ENCODE peak calls at places on chromosomes 12 and 14, in eight cellular contexts. N, G, T, Q, P, K, J and O are unnamed samples.
A peak's percentile ranks its signal among the peaks of the same experiment; 100 is the strongest.

GRCh38 chr12:105623337-105623736 is 292.8 kb downstream of the C12orf75 start:
- DNase-seq in J (no peak), T (no peak), Q (no peak), N (no peak), P (no peak), G (no peak), K (no peak), O (no peak)

GRCh38 chr12:22409071-22409951 is 74.8 kb upstream of the ST8SIA1 start:
- DNase-seq in N (no peak), Q (no peak), T (no peak), J (peak; percentile 26), G (no peak), P (no peak), K (peak; percentile 17), O (no peak)

GRCh38 chr14:61876362-61877049 is 114.3 kb downstream of the SNAPC1 start:
- DNase-seq in N (peak; percentile 82), G (no peak), J (no peak), P (no peak), K (no peak), Q (no peak), T (no peak), O (no peak)

GRCh38 chr12:5003025-5003666 is 40.5 kb upstream of the KCNA5 start:
- DNase-seq in G (peak; percentile 73), T (peak; percentile 84), N (peak; percentile 39), Q (peak; percentile 84), J (peak; percentile 52), K (peak; percentile 66), P (peak; percentile 13), O (peak; percentile 79)

GRCh38 chr12:89825591-89826449 is 117.2 kb upstream of the ATP2B1 start:
- DNase-seq in N (no peak), T (no peak), Q (no peak), P (no peak), G (peak; percentile 29), K (peak; percentile 9), J (no peak), O (no peak)

GRCh38 chr12:104494137-104494815 is 37.5 kb downstream of the CHST11 start:
- DNase-seq in K (peak; percentile 79), J (no peak), T (no peak), N (no peak), G (no peak), Q (no peak), P (peak; percentile 55), O (no peak)

GRCh38 chr12:111768159-111768895 is 1.6 kb downstream of the ALDH2 start:
- DNase-seq in N (no peak), K (no peak), T (no peak), J (no peak), Q (no peak), G (no peak), P (no peak), O (no peak)

GRCh38 chr14:100612879-100613455 is 25.8 kb upstream of the BEGAIN start:
- DNase-seq in N (no peak), J (no peak), G (no peak), K (no peak), Q (no peak), T (no peak), P (no peak), O (no peak)

GRCh38 chr14:22561661-22562579 is 27.1 kb downstream of the DAD1 start:
- DNase-seq in Q (no peak), K (no peak), T (no peak), P (no peak), N (no peak), J (no peak), G (no peak), O (no peak)

GRCh38 chr12:130335517-130336392 is 1.9 kb upstream of the PIWIL1 start:
- DNase-seq in G (peak; percentile 57), Q (no peak), J (peak; percentile 36), N (peak; percentile 52), K (peak; percentile 58), P (peak; percentile 10), T (peak; percentile 79), O (peak; percentile 44)

GRCh38 chr12:107864235-107864634 is 89.7 kb downstream of the ASCL4 start:
- DNase-seq in P (no peak), K (no peak), J (no peak), N (no peak), Q (peak; percentile 39), T (peak; percentile 51), G (no peak), O (no peak)

GRCh38 chr12:58540480-58541299 is 379.6 kb downstream of the LRIG3 start:
- DNase-seq in Q (peak; percentile 85), G (peak; percentile 88), P (peak; percentile 77), K (peak; percentile 92), T (peak; percentile 92), N (peak; percentile 88), J (no peak), O (peak; percentile 73)

GRCh38 chr14:60508707-60509437 is at the start of gene SIX6:
- DNase-seq in N (peak; percentile 64), G (no peak), T (peak; percentile 95), K (no peak), J (no peak), Q (peak; percentile 68), P (no peak), O (peak; percentile 45)

GRCh38 chr12:93139028-93139665 is 210.1 kb upstream of the EEA1 start:
- DNase-seq in T (no peak), Q (no peak), G (peak; percentile 20), J (peak; percentile 42), K (no peak), P (no peak), N (no peak), O (no peak)

GRCh38 chr12:108478611-108479010 is 36.5 kb upstream of the FICD start:
- DNase-seq in Q (no peak), J (no peak), K (no peak), N (no peak), P (no peak), G (no peak), T (no peak), O (no peak)

GRCh38 chr14:69042309-69043006 is 63.4 kb upstream of the ACTN1 start:
- DNase-seq in N (no peak), T (no peak), K (no peak), P (no peak), G (no peak), J (no peak), Q (no peak), O (no peak)

GRCh38 chr12:52250048-52250990 is 17.3 kb downstream of the KRT7 start:
- DNase-seq in J (no peak), K (no peak), P (no peak), G (no peak), N (no peak), T (peak; percentile 76), Q (peak; percentile 75), O (no peak)

GRCh38 chr12:95218164-95218851 is 701 bp downstream of the VEZT start:
- DNase-seq in K (peak; percentile 72), Q (no peak), P (no peak), T (no peak), N (peak; percentile 69), G (peak; percentile 33), J (no peak), O (no peak)

GRCh38 chr12:104181313-104181712 is 34.3 kb upstream of the TXNRD1 start:
- DNase-seq in Q (no peak), J (no peak), K (peak; percentile 47), T (no peak), G (no peak), N (no peak), P (peak; percentile 31), O (no peak)

GRCh38 chr12:108856428-108857157 is 790 bp downstream of the SSH1 start:
- DNase-seq in T (peak; percentile 50), Q (peak; percentile 40), J (no peak), P (no peak), N (peak; percentile 18), K (peak; percentile 89), G (no peak), O (no peak)

GRCh38 chr12:108833757-108834472 is 23.5 kb downstream of the SSH1 start:
- DNase-seq in N (no peak), T (no peak), P (peak; percentile 38), G (no peak), K (peak; percentile 89), J (no peak), Q (no peak), O (no peak)

GRCh38 chr12:111166779-111167540 is 201.9 kb downstream of the PHETA1 start:
- DNase-seq in P (no peak), Q (no peak), J (no peak), G (no peak), K (peak; percentile 6), T (no peak), N (no peak), O (no peak)

GRCh38 chr14:101449114-101449513 is 112.2 kb upstream of the DIO3 start:
- DNase-seq in P (no peak), G (no peak), T (no peak), J (no peak), Q (no peak), K (no peak), N (peak; percentile 13), O (no peak)

GRCh38 chr12:111624540-111624939 is 25.4 kb upstream of the ATXN2 start:
- DNase-seq in Q (no peak), T (no peak), J (no peak), N (no peak), K (no peak), P (no peak), G (no peak), O (no peak)